ENCODE peak calls at places on chromosomes 2 and 18, in nine cellular contexts. L is breast epithelium, F is tibial nerve, R is stomach, X is gastrocnemius medialis, T is A549, O is IMR-90, I is K562, Z is endothelial cell of umbilical vein. B is an unnamed sample.

GRCh38 chr18:50094221-50094773 is 100.7 kb downstream of the MYO5B start:
- DNase-seq in L (no peak), F (no peak), R (no peak), X (no peak), T (no peak), O (no peak), I (no peak), Z (no peak), B (no peak)

GRCh38 chr2:25036221-25036559 is 5.7 kb upstream of the EFR3B start:
- DNase-seq in L (no peak), F (no peak), R (no peak), X (no peak), T (no peak), O (no peak), I (no peak), Z (no peak), B (no peak)

GRCh38 chr2:75571730-75572430 is 11.1 kb upstream of the EVA1A start:
- DNase-seq in L (no peak), F (no peak), R (no peak), X (no peak), T (no peak), O (peak), I (no peak), Z (no peak), B (no peak)

GRCh38 chr2:178109813-178110212 is 2.4 kb upstream of the RBM45 start:
- DNase-seq in L (no peak), F (no peak), R (no peak), X (no peak), T (peak), O (peak), I (peak), Z (peak), B (no peak)

GRCh38 chr2:217279571-217279970 is 419.7 kb upstream of the TNP1 start:
- DNase-seq in L (no peak), F (no peak), R (no peak), X (peak), T (no peak), O (peak), I (no peak), Z (peak), B (no peak)

GRCh38 chr2:28390857-28391563 is 1.6 kb upstream of the FOSL2 start:
- DNase-seq in L (peak), F (peak), R (peak), X (peak), T (peak), O (no peak), I (peak), Z (peak), B (peak)

GRCh38 chr2:30694286-30695055 is 112.8 kb downstream of the CAPN13 start:
- DNase-seq in L (no peak), F (no peak), R (no peak), X (no peak), T (no peak), O (peak), I (no peak), Z (no peak), B (no peak)

GRCh38 chr2:68466778-68467076 is 367 bp downstream of the FBXO48 start:
- DNase-seq in L (no peak), F (no peak), R (no peak), X (no peak), T (no peak), O (no peak), I (no peak), Z (no peak), B (no peak)

GRCh38 chr2:55610954-55611743 is 6.3 kb downstream of the PPP4R3B start:
- DNase-seq in L (no peak), F (no peak), R (no peak), X (no peak), T (no peak), O (no peak), I (no peak), Z (no peak), B (no peak)

GRCh38 chr2:41934323-41935003 is 113.4 kb upstream of the PKDCC start:
- DNase-seq in L (no peak), F (no peak), R (no peak), X (no peak), T (peak), O (peak), I (no peak), Z (no peak), B (peak)

GRCh38 chr18:2854871-2855270 is 8.1 kb downstream of the EMILIN2 start:
- DNase-seq in L (no peak), F (no peak), R (no peak), X (peak), T (no peak), O (no peak), I (no peak), Z (no peak), B (peak)

GRCh38 chr2:150591901-150592300 is 104.4 kb upstream of the RND3 start:
- DNase-seq in L (no peak), F (no peak), R (no peak), X (no peak), T (no peak), O (peak), I (no peak), Z (no peak), B (no peak)

GRCh38 chr2:221429741-221430491 is 142.2 kb downstream of the EPHA4 start:
- DNase-seq in L (peak), F (no peak), R (peak), X (peak), T (no peak), O (peak), I (no peak), Z (peak), B (peak)

GRCh38 chr2:61855178-61855523 is 1.3 kb upstream of the FAM161A start:
- DNase-seq in L (peak), F (no peak), R (peak), X (no peak), T (no peak), O (no peak), I (no peak), Z (peak), B (no peak)

GRCh38 chr18:45688113-45688512 is 35.9 kb upstream of the SLC14A1 start:
- DNase-seq in L (no peak), F (no peak), R (no peak), X (no peak), T (no peak), O (peak), I (no peak), Z (no peak), B (no peak)

GRCh38 chr2:197613509-197613987 is 61.8 kb downstream of the RFTN2 start:
- DNase-seq in L (no peak), F (no peak), R (no peak), X (no peak), T (no peak), O (peak), I (no peak), Z (no peak), B (no peak)
- H3K27ac ChIP-seq in L (no peak), F (no peak), R (no peak), X (no peak), T (no peak), O (no peak), I (no peak), Z (no peak), B (no peak)

GRCh38 chr2:37324536-37324785 is 172 bp downstream of the PRKD3 start:
- DNase-seq in L (no peak), F (peak), R (no peak), X (peak), T (no peak), O (peak), I (no peak), Z (no peak), B (peak)
- TF ChIP-seq POLR2A in L (no peak), F (no peak), R (no peak), X (peak), T (peak), O (peak), I (peak), Z (no peak), B (peak)

GRCh38 chr2:47230418-47230817 is 75.3 kb upstream of the STPG4 start:
- DNase-seq in L (peak), F (peak), R (no peak), X (peak), T (no peak), O (peak), I (no peak), Z (no peak), B (peak)
- H3K27ac ChIP-seq in L (no peak), F (peak), R (peak), X (no peak), T (no peak), O (no peak), I (no peak), Z (no peak), B (no peak)

GRCh38 chr2:118186858-118187254 is 98.6 kb downstream of the INSIG2 start:
- DNase-seq in L (no peak), F (no peak), R (no peak), X (no peak), T (no peak), O (no peak), I (no peak), Z (no peak), B (no peak)

GRCh38 chr2:118190365-118190916 is 102.2 kb downstream of the INSIG2 start:
- DNase-seq in L (no peak), F (no peak), R (no peak), X (no peak), T (no peak), O (no peak), I (no peak), Z (no peak), B (no peak)

GRCh38 chr2:118185210-118186109 is 97.2 kb downstream of the INSIG2 start:
- DNase-seq in L (peak), F (peak), R (peak), X (peak), T (peak), O (peak), I (no peak), Z (peak), B (peak)

DNA sequence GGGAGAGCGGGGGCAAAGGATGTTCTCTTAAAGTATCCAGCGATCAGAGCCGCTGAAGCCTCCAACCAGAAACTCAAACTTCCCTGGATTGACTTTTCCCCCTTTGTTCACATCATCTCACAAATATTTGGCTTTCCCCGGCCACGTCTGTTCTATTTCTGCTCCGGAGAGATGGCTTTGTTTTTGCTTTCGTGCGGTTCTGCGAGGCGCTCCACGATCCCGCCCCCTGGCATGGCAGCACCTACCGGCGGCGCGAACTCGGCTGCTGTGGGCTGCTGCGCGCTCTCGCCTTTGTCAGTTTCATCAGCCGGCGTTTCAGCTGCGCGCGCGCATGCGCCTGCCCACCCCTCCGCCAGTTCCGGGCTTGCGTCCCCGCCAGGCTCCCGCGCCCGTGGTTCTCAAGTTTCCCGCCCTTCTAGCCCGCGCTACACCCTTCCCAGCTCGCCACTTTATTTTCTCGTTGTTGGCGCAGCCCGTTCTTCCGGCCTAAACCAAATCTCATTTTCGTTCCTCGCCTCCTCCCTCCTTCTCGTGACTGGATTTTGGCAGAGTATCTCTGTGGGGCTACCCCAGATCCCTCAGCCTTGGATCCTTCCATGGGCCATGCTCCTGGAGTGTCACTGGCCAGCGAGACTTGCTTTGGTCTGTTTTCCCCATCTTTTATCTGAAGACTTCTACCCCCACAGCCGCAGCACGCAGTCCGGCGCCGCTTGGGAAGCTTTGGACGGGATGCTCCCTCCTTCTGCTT is 98.0 kb downstream of the INSIG2 start:
- DNase-seq in L (peak), F (peak), R (peak), X (peak), T (peak), O (peak), I (no peak), Z (peak), B (peak)
- TF ChIP-seq POLR2A in L (peak), F (peak), R (no peak), X (peak), T (peak), O (peak), I (no peak), Z (peak), B (peak)

DNA sequence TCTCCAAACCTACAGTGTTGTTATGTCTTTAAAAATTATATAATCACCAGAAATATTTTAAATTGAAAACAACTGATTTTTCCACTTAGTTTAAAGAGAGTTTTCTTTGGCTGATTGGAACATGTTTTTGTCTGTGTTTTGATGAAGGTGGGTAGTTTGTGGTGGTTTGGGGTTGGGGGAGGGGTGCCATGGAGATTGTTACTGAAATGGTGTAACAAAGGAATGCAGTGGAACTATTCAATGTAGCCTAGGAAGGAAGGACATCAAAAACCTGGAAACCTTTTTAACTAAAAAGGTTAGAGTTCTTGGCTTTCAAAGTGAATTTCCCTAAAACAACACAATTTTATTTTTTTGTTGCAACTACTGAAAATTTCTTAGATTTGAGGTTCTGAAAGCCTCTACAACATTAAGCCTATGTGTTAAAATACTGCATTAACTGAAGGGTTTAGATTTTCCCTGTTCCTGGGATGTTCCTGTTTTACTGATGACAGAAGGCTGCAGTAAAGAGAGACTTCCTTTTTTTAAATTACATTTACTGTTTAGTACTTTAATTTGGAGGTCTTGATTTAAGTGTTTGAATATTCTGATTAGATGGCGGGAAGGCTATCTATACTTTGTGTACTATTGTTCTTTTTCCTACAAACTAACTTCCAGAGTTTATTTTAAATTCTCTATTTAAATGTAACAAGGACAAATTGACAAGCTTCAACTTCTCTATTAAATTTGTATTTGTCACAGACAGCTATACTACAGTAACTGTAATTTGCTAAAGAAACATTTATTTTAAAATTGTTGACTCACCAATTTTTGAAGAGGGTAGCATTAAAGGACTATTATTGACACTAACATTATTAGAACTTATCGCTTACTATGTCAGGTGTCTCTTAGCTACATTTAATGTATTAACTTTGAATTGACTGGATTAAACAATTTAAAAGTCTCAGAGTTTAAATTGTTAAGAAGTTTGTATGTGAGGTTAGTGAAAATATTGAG is 87.7 kb downstream of the LIMS1 start:
- DNase-seq in L (no peak), F (no peak), R (no peak), X (no peak), T (no peak), O (no peak), I (no peak), Z (no peak), B (no peak)
- H3K27ac ChIP-seq in L (peak), F (peak), R (peak), X (peak), T (peak), O (no peak), I (peak), Z (no peak), B (peak)

DNA sequence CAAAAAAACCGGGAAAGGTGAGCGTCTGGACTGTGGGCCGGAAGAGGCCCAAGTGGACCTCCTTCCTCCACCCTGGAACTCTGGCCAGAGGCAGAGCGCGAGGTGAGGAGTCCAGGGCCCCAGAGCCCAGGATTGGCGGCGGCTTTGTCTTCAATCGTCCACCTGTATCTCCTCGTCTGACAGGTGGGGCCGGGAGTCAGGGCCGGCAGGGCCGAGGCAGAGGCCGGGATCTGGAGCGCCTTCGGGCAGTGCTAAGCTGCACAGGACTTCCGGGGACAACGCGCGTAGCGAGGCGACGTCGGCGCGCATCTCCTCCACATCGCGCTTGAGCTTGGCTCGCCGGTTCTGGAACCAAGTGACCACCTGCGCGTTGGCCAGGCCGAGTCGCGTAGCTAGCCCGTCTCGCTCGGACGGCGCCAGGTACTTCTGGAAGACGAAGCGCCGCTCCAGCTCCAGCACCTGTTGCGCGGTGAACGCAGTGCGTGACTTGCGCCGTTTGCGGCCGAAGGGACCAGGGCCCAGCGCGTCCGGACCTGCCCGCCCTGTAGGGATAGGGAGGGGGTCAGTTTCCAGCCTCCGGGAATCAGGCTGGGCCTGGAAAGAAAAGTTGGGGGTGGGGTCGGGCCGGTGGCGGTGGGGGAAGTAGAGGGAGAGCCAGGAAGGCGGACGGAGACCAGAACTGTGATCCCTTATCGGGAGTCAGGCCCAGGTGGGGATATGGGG is 1.5 kb downstream of the LBX2 start:
- DNase-seq in L (no peak), F (no peak), R (peak), X (no peak), T (no peak), O (no peak), I (no peak), Z (no peak), B (no peak)
- TF ChIP-seq POLR2A in L (no peak), F (no peak), R (no peak), X (no peak), T (no peak), O (no peak), I (peak), Z (no peak), B (no peak)